ENCODE peak calls at places on chromosomes 6 and 20, in six cellular contexts. One of them, this sample, is unnamed.

GRCh38 chr20:25372584-25373336 is 17.9 kb downstream of the ABHD12 start:
- DNase-seq in fibroblast of the aortic adventitia: peak; percentile 80
- DNase-seq in right atrium auricular region: no peak
- DNase-seq in CD8-positive, alpha-beta T cell: no peak
- DNase-seq in testis: no peak
- DNase-seq in lower lobe of right lung: no peak
- DNase-seq in this sample: no peak

GRCh38 chr20:36482044-36482473 is 59.3 kb upstream of the MYL9 start:
- DNase-seq in fibroblast of the aortic adventitia: no peak
- DNase-seq in right atrium auricular region: no peak
- DNase-seq in CD8-positive, alpha-beta T cell: no peak
- DNase-seq in testis: no peak
- DNase-seq in lower lobe of right lung: peak; percentile 66
- DNase-seq in this sample: peak; percentile 79

GRCh38 chr6:88492824-88493223 is 326.7 kb upstream of the CNR1 start:
- DNase-seq in fibroblast of the aortic adventitia: peak; percentile 66
- DNase-seq in right atrium auricular region: no peak
- DNase-seq in CD8-positive, alpha-beta T cell: no peak
- DNase-seq in testis: no peak
- DNase-seq in lower lobe of right lung: no peak
- DNase-seq in this sample: no peak

GRCh38 chr6:137182654-137183073 is 9.2 kb upstream of the IL22RA2 start:
- DNase-seq in fibroblast of the aortic adventitia: no peak
- DNase-seq in right atrium auricular region: no peak
- DNase-seq in CD8-positive, alpha-beta T cell: no peak
- DNase-seq in testis: no peak
- DNase-seq in lower lobe of right lung: no peak
- DNase-seq in this sample: no peak

GRCh38 chr6:144346719-144347446 is 61.7 kb downstream of the UTRN start:
- DNase-seq in fibroblast of the aortic adventitia: peak; percentile 56
- DNase-seq in right atrium auricular region: no peak
- DNase-seq in CD8-positive, alpha-beta T cell: no peak
- DNase-seq in testis: no peak
- DNase-seq in lower lobe of right lung: no peak
- DNase-seq in this sample: no peak

GRCh38 chr6:159555082-159555481 is 138.0 kb downstream of the SOD2 start:
- DNase-seq in fibroblast of the aortic adventitia: no peak
- DNase-seq in right atrium auricular region: no peak
- DNase-seq in CD8-positive, alpha-beta T cell: no peak
- DNase-seq in testis: no peak
- DNase-seq in lower lobe of right lung: no peak
- DNase-seq in this sample: no peak

GRCh38 chr20:49658508-49658907 is 55.2 kb downstream of the B4GALT5 start:
- DNase-seq in fibroblast of the aortic adventitia: no peak
- DNase-seq in right atrium auricular region: no peak
- DNase-seq in CD8-positive, alpha-beta T cell: no peak
- DNase-seq in testis: no peak
- DNase-seq in lower lobe of right lung: no peak
- DNase-seq in this sample: no peak

GRCh38 chr6:138418118-138418742 is 14.2 kb downstream of the HEBP2 start:
- DNase-seq in fibroblast of the aortic adventitia: no peak
- DNase-seq in right atrium auricular region: no peak
- DNase-seq in CD8-positive, alpha-beta T cell: no peak
- DNase-seq in testis: no peak
- DNase-seq in lower lobe of right lung: no peak
- DNase-seq in this sample: no peak

GRCh38 chr6:38058022-38058421 is 238.5 kb downstream of the ZFAND3 start:
- DNase-seq in fibroblast of the aortic adventitia: peak; percentile 9
- DNase-seq in right atrium auricular region: no peak
- DNase-seq in CD8-positive, alpha-beta T cell: no peak
- DNase-seq in testis: no peak
- DNase-seq in lower lobe of right lung: no peak
- DNase-seq in this sample: no peak

GRCh38 chr20:3312940-3313656 is 74.1 kb upstream of the SLC4A11 start:
- DNase-seq in fibroblast of the aortic adventitia: peak; percentile 86
- DNase-seq in right atrium auricular region: no peak
- DNase-seq in CD8-positive, alpha-beta T cell: no peak
- DNase-seq in testis: peak; percentile 19
- DNase-seq in lower lobe of right lung: no peak
- DNase-seq in this sample: peak; percentile 55

GRCh38 chr6:167506443-167507231 is 181.8 kb downstream of the TTLL2 start:
- DNase-seq in fibroblast of the aortic adventitia: no peak
- DNase-seq in right atrium auricular region: no peak
- DNase-seq in CD8-positive, alpha-beta T cell: no peak
- DNase-seq in testis: no peak
- DNase-seq in lower lobe of right lung: no peak
- DNase-seq in this sample: no peak

GRCh38 chr6:134170844-134171243 is 118.4 kb upstream of the SLC2A12 start:
- DNase-seq in fibroblast of the aortic adventitia: peak; percentile 60
- DNase-seq in right atrium auricular region: no peak
- DNase-seq in CD8-positive, alpha-beta T cell: no peak
- DNase-seq in testis: no peak
- DNase-seq in lower lobe of right lung: no peak
- DNase-seq in this sample: no peak

GRCh38 chr6:99613705-99614429 is 7.2 kb downstream of the PRDM13 start:
- DNase-seq in fibroblast of the aortic adventitia: no peak
- DNase-seq in right atrium auricular region: no peak
- DNase-seq in CD8-positive, alpha-beta T cell: no peak
- DNase-seq in testis: no peak
- DNase-seq in lower lobe of right lung: peak; percentile 46
- DNase-seq in this sample: no peak

GRCh38 chr20:24066075-24066700 is 77.6 kb upstream of the GGTLC1 start:
- DNase-seq in fibroblast of the aortic adventitia: no peak
- DNase-seq in right atrium auricular region: no peak
- DNase-seq in CD8-positive, alpha-beta T cell: no peak
- DNase-seq in testis: no peak
- DNase-seq in lower lobe of right lung: no peak
- DNase-seq in this sample: no peak

GRCh38 chr6:155352130-155352420 is 37.8 kb upstream of the TFB1M start:
- DNase-seq in fibroblast of the aortic adventitia: no peak
- DNase-seq in right atrium auricular region: no peak
- DNase-seq in CD8-positive, alpha-beta T cell: no peak
- DNase-seq in testis: no peak
- DNase-seq in lower lobe of right lung: no peak
- DNase-seq in this sample: no peak

GRCh38 chr6:37381579-37381978 is 27.8 kb downstream of the RNF8 start:
- DNase-seq in fibroblast of the aortic adventitia: peak; percentile 65
- DNase-seq in right atrium auricular region: no peak
- DNase-seq in CD8-positive, alpha-beta T cell: no peak
- DNase-seq in testis: peak; percentile 33
- DNase-seq in lower lobe of right lung: no peak
- DNase-seq in this sample: peak; percentile 40

GRCh38 chr6:139376604-139377218 is 2.3 kb upstream of the CITED2 start:
- DNase-seq in fibroblast of the aortic adventitia: peak; percentile 79
- DNase-seq in right atrium auricular region: peak; percentile 75
- DNase-seq in CD8-positive, alpha-beta T cell: no peak
- DNase-seq in testis: peak; percentile 73
- DNase-seq in lower lobe of right lung: no peak
- DNase-seq in this sample: peak; percentile 95

GRCh38 chr6:162017551-162017950 is 710.0 kb downstream of the PRKN start:
- DNase-seq in fibroblast of the aortic adventitia: no peak
- DNase-seq in right atrium auricular region: no peak
- DNase-seq in CD8-positive, alpha-beta T cell: no peak
- DNase-seq in testis: no peak
- DNase-seq in lower lobe of right lung: no peak
- DNase-seq in this sample: no peak

GRCh38 chr20:62360854-62361798 is 6.0 kb downstream of the LAMA5 start:
- DNase-seq in fibroblast of the aortic adventitia: no peak
- DNase-seq in right atrium auricular region: no peak
- DNase-seq in CD8-positive, alpha-beta T cell: no peak
- DNase-seq in testis: no peak
- DNase-seq in lower lobe of right lung: peak; percentile 81
- DNase-seq in this sample: no peak

GRCh38 chr6:7085911-7086310 is 21.9 kb upstream of the RREB1 start:
- DNase-seq in fibroblast of the aortic adventitia: no peak
- DNase-seq in right atrium auricular region: peak; percentile 66
- DNase-seq in CD8-positive, alpha-beta T cell: no peak
- DNase-seq in testis: peak; percentile 30
- DNase-seq in lower lobe of right lung: peak; percentile 55
- DNase-seq in this sample: peak; percentile 53

GRCh38 chr6:42781546-42781810 is 374 bp upstream of the BICRAL start:
- DNase-seq in fibroblast of the aortic adventitia: peak; percentile 42
- DNase-seq in right atrium auricular region: no peak
- DNase-seq in CD8-positive, alpha-beta T cell: no peak
- DNase-seq in testis: no peak
- DNase-seq in lower lobe of right lung: no peak
- DNase-seq in this sample: no peak

GRCh38 chr6:118872726-118873125 is 21.2 kb upstream of the ASF1A start:
- DNase-seq in fibroblast of the aortic adventitia: peak; percentile 27
- DNase-seq in right atrium auricular region: no peak
- DNase-seq in CD8-positive, alpha-beta T cell: no peak
- DNase-seq in testis: no peak
- DNase-seq in lower lobe of right lung: no peak
- DNase-seq in this sample: no peak

GRCh38 chr20:45911486-45912343 is at the start of gene PLTP:
- DNase-seq in fibroblast of the aortic adventitia: peak; percentile 59
- DNase-seq in right atrium auricular region: peak; percentile 85
- DNase-seq in CD8-positive, alpha-beta T cell: no peak
- DNase-seq in testis: peak; percentile 77
- DNase-seq in lower lobe of right lung: peak; percentile 66
- DNase-seq in this sample: peak; percentile 71

GRCh38 chr6:68575765-68576439 is 59.2 kb upstream of the ADGRB3 start:
- DNase-seq in fibroblast of the aortic adventitia: no peak
- DNase-seq in right atrium auricular region: no peak
- DNase-seq in CD8-positive, alpha-beta T cell: no peak
- DNase-seq in testis: peak; percentile 54
- DNase-seq in lower lobe of right lung: peak; percentile 44
- DNase-seq in this sample: peak; percentile 62

GRCh38 chr20:4666001-4666470 is 55.7 kb upstream of the PRND start:
- DNase-seq in fibroblast of the aortic adventitia: peak; percentile 56
- DNase-seq in right atrium auricular region: no peak
- DNase-seq in CD8-positive, alpha-beta T cell: no peak
- DNase-seq in testis: no peak
- DNase-seq in lower lobe of right lung: no peak
- DNase-seq in this sample: no peak

GRCh38 chr20:60206259-60206658 is 248.0 kb downstream of the CDH26 start:
- DNase-seq in fibroblast of the aortic adventitia: peak; percentile 36
- DNase-seq in right atrium auricular region: no peak
- DNase-seq in CD8-positive, alpha-beta T cell: no peak
- DNase-seq in testis: no peak
- DNase-seq in lower lobe of right lung: no peak
- DNase-seq in this sample: no peak
- TF ChIP-seq CTCF in fibroblast of the aortic adventitia: peak; percentile 43
- TF ChIP-seq CTCF in right atrium auricular region: no peak
- TF ChIP-seq CTCF in CD8-positive, alpha-beta T cell: no peak
- TF ChIP-seq CTCF in testis: no peak
- TF ChIP-seq CTCF in lower lobe of right lung: peak; percentile 25
- TF ChIP-seq CTCF in this sample: no peak

GRCh38 chr6:126631343-126631742 is 291.4 kb downstream of the CENPW start:
- DNase-seq in fibroblast of the aortic adventitia: peak; percentile 60
- DNase-seq in right atrium auricular region: no peak
- DNase-seq in CD8-positive, alpha-beta T cell: no peak
- DNase-seq in testis: no peak
- DNase-seq in lower lobe of right lung: no peak
- DNase-seq in this sample: no peak

GRCh38 chr6:126632271-126632670 is 292.4 kb downstream of the CENPW start:
- DNase-seq in fibroblast of the aortic adventitia: no peak
- DNase-seq in right atrium auricular region: no peak
- DNase-seq in CD8-positive, alpha-beta T cell: no peak
- DNase-seq in testis: no peak
- DNase-seq in lower lobe of right lung: no peak
- DNase-seq in this sample: no peak

GRCh38 chr6:126633362-126633761 is 293.4 kb downstream of the CENPW start:
- DNase-seq in fibroblast of the aortic adventitia: peak; percentile 53
- DNase-seq in right atrium auricular region: no peak
- DNase-seq in CD8-positive, alpha-beta T cell: no peak
- DNase-seq in testis: no peak
- DNase-seq in lower lobe of right lung: no peak
- DNase-seq in this sample: no peak

GRCh38 chr6:126625019-126625418 is 285.1 kb downstream of the CENPW start:
- DNase-seq in fibroblast of the aortic adventitia: peak; percentile 63
- DNase-seq in right atrium auricular region: no peak
- DNase-seq in CD8-positive, alpha-beta T cell: no peak
- DNase-seq in testis: no peak
- DNase-seq in lower lobe of right lung: no peak
- DNase-seq in this sample: no peak

DNA sequence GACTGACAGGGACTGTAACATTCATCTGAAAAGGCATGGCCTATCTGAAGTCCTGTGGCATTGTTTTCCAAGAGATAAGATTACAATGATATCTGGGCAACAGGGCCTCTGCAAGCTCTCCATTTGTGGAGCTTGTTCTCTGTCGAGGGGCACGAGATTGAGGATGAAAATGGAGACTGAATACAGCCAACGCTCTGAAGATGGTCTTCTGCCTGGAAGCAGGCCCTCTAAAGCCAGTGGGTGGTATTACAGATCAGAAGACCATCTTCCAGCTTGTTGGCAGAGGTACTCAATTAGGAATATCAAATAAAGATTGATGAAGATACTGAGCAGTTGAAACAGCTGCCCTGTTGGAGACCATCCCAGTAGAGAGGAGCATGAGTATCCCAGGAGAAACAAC is 288.2 kb downstream of the CENPW start:
- DNase-seq in fibroblast of the aortic adventitia: no peak
- DNase-seq in right atrium auricular region: no peak
- DNase-seq in CD8-positive, alpha-beta T cell: no peak
- DNase-seq in testis: no peak
- DNase-seq in lower lobe of right lung: no peak
- DNase-seq in this sample: no peak
- TF ChIP-seq CTCF in fibroblast of the aortic adventitia: no peak
- TF ChIP-seq CTCF in right atrium auricular region: no peak
- TF ChIP-seq CTCF in CD8-positive, alpha-beta T cell: no peak
- TF ChIP-seq CTCF in testis: no peak
- TF ChIP-seq CTCF in lower lobe of right lung: no peak
- TF ChIP-seq CTCF in this sample: no peak

DNA sequence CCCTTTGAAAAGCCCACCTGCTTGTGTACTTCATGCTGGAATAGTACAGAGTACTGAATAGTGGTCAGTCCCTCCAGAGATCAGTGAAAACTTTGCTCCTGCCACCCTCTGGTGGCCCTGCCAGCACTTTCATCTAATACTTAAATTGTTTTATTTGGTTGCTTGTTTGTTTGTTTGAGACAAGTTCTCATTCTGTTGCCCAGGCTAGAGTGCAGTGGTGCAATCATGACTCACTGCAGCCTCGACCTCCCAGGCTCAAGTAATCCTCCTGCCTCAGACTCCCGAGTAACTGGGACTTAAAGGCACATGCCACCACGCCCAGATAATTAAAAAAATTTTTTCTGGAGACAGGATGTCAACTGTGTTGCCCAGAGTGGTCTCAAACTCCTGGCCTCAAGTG is 9.1 kb downstream of the FAM83D start:
- DNase-seq in fibroblast of the aortic adventitia: peak; percentile 18
- DNase-seq in right atrium auricular region: no peak
- DNase-seq in CD8-positive, alpha-beta T cell: no peak
- DNase-seq in testis: no peak
- DNase-seq in lower lobe of right lung: no peak
- DNase-seq in this sample: no peak
- TF ChIP-seq CTCF in fibroblast of the aortic adventitia: peak; percentile 30
- TF ChIP-seq CTCF in right atrium auricular region: no peak
- TF ChIP-seq CTCF in CD8-positive, alpha-beta T cell: no peak
- TF ChIP-seq CTCF in testis: no peak
- TF ChIP-seq CTCF in lower lobe of right lung: no peak
- TF ChIP-seq CTCF in this sample: no peak

DNA sequence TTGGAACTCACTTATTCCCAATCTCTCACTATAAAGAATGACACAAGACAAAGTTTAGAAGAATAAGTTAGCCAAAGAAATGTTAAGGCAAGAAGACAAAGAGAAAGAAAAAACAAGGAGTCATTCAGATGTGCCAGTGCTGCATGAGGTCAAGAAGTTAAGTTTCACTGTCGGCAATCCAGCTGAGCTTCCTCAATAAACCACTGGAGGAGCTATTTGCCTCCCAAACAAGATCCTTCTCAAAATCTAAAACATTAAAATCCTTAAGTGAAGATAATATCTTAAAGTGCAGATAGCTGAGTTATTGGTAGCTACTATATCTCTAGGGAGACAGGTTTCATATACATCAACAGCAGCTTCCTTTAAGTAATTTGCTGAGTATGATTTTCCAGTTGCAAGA is 512.3 kb downstream of the HDGFL1 start:
- DNase-seq in fibroblast of the aortic adventitia: no peak
- DNase-seq in right atrium auricular region: no peak
- DNase-seq in CD8-positive, alpha-beta T cell: no peak
- DNase-seq in testis: no peak
- DNase-seq in lower lobe of right lung: no peak
- DNase-seq in this sample: no peak
- TF ChIP-seq CTCF in fibroblast of the aortic adventitia: peak; percentile 25
- TF ChIP-seq CTCF in right atrium auricular region: no peak
- TF ChIP-seq CTCF in CD8-positive, alpha-beta T cell: no peak
- TF ChIP-seq CTCF in testis: no peak
- TF ChIP-seq CTCF in lower lobe of right lung: no peak
- TF ChIP-seq CTCF in this sample: no peak

This sample was measured in body of pancreas.